ENCODE peak calls at places on chromosome X, in seven cellular contexts. V is GM23248; W is SK-N-MC; X is activated T-helper 1 cell treated with Interleukin-2 at 50 U/mL for 16 hours; Y is D341Med; T is foreskin fibroblast; G is central memory CD4-positive, alpha-beta T cell. M is an unnamed sample.

GRCh38 chrX:52271212-52271611 is 86.5 kb downstream of the MAGED4 start:
- DNase-seq in V (peak), W (peak), X (no peak), Y (no peak), T (peak), G (no peak), M (peak)

GRCh38 chrX:153640736-153641574 is 6.0 kb upstream of the DUSP9 start:
- DNase-seq in V (no peak), W (no peak), X (no peak), Y (peak), T (no peak), G (no peak), M (no peak)

GRCh38 chrX:136714626-136715599 is 65.8 kb downstream of the ARHGEF6 start:
- DNase-seq in V (no peak), W (no peak), X (no peak), Y (no peak), T (no peak), G (no peak), M (no peak)

GRCh38 chrX:153925739-153926593 is at the start of gene ARHGAP4:
- DNase-seq in V (no peak), W (no peak), X (peak), Y (peak), T (no peak), G (peak), M (no peak)

GRCh38 chrX:74291577-74291963 is 12.4 kb upstream of the ZCCHC13 start:
- DNase-seq in V (no peak), W (no peak), X (no peak), Y (no peak), T (no peak), G (no peak), M (no peak)

GRCh38 chrX:128816919-128817318 is 706.4 kb downstream of the SMARCA1 start:
- DNase-seq in V (no peak), W (no peak), X (no peak), Y (peak), T (no peak), G (no peak), M (no peak)

GRCh38 chrX:39067866-39068265 is 266.6 kb downstream of the MID1IP1 start:
- DNase-seq in V (no peak), W (no peak), X (no peak), Y (no peak), T (no peak), G (no peak), M (no peak)

GRCh38 chrX:118520206-118520857 is 24.7 kb downstream of the DOCK11 start:
- DNase-seq in V (peak), W (no peak), X (no peak), Y (no peak), T (peak), G (no peak), M (peak)

GRCh38 chrX:37679888-37680287 is 5.7 kb upstream of the XK start:
- DNase-seq in V (no peak), W (no peak), X (no peak), Y (no peak), T (no peak), G (no peak), M (no peak)

GRCh38 chrX:149074429-149074828 is 430.7 kb downstream of the IDS start:
- DNase-seq in V (peak), W (no peak), X (no peak), Y (no peak), T (peak), G (no peak), M (no peak)

GRCh38 chrX:140177821-140178220 is 212.5 kb upstream of the CXorf66 start:
- DNase-seq in V (no peak), W (no peak), X (no peak), Y (no peak), T (no peak), G (no peak), M (no peak)

GRCh38 chrX:137929951-137930350 is 364.0 kb downstream of the ZIC3 start:
- DNase-seq in V (no peak), W (no peak), X (no peak), Y (no peak), T (no peak), G (no peak), M (no peak)

GRCh38 chrX:74537011-74537390 is 77.4 kb downstream of the RLIM start:
- DNase-seq in V (peak), W (no peak), X (no peak), Y (no peak), T (no peak), G (no peak), M (peak)

GRCh38 chrX:2385224-2385623 is 115.6 kb downstream of the DHRSX start:
- DNase-seq in V (peak), W (no peak), X (no peak), Y (no peak), T (peak), G (no peak), M (peak)

GRCh38 chrX:7055386-7056137 is 92.0 kb upstream of the STS start:
- DNase-seq in V (no peak), W (no peak), X (no peak), Y (no peak), T (no peak), G (no peak), M (no peak)

GRCh38 chrX:72094894-72095293 is 36.8 kb downstream of the RTL5 start:
- DNase-seq in V (no peak), W (no peak), X (peak), Y (no peak), T (no peak), G (peak), M (no peak)

GRCh38 chrX:47597222-47597621 is 15.0 kb downstream of the TIMP1 start:
- DNase-seq in V (no peak), W (no peak), X (no peak), Y (no peak), T (no peak), G (no peak), M (no peak)

GRCh38 chrX:131083510-131084142 is 25.5 kb downstream of the ARHGAP36 start:
- DNase-seq in V (no peak), W (no peak), X (no peak), Y (no peak), T (no peak), G (no peak), M (no peak)

GRCh38 chrX:40544343-40545250 is 36.2 kb upstream of the ATP6AP2 start:
- DNase-seq in V (peak), W (no peak), X (no peak), Y (no peak), T (no peak), G (no peak), M (peak)

GRCh38 chrX:54708404-54708803 is 89.7 kb downstream of the ITIH6 start:
- DNase-seq in V (no peak), W (no peak), X (no peak), Y (no peak), T (no peak), G (no peak), M (no peak)

GRCh38 chrX:13376857-13377441 is 57.1 kb upstream of the ATXN3L start:
- DNase-seq in V (peak), W (peak), X (no peak), Y (peak), T (peak), G (no peak), M (peak)

GRCh38 chrX:46628406-46629371 is 55.1 kb downstream of the CHST7 start:
- DNase-seq in V (peak), W (no peak), X (no peak), Y (no peak), T (peak), G (no peak), M (peak)

GRCh38 chrX:125262836-125263235 is 56.8 kb upstream of the TEX13C start:
- DNase-seq in V (no peak), W (no peak), X (no peak), Y (no peak), T (no peak), G (no peak), M (no peak)

GRCh38 chrX:16633754-16634153 is 16.2 kb upstream of the S100G start:
- DNase-seq in V (peak), W (peak), X (no peak), Y (no peak), T (no peak), G (no peak), M (peak)

GRCh38 chrX:45774961-45775360 is 574.3 kb upstream of the DIPK2B start:
- DNase-seq in V (peak), W (no peak), X (no peak), Y (no peak), T (peak), G (no peak), M (peak)

GRCh38 chrX:9148626-9149385 is 114.9 kb upstream of the FAM9B start:
- DNase-seq in V (peak), W (no peak), X (no peak), Y (no peak), T (peak), G (no peak), M (peak)

GRCh38 chrX:18076434-18076833 is 144.3 kb downstream of the BEND2 start:
- DNase-seq in V (no peak), W (no peak), X (no peak), Y (no peak), T (no peak), G (no peak), M (no peak)

GRCh38 chrX:915427-916234 is 285.0 kb downstream of the SHOX start:
- DNase-seq in V (no peak), W (no peak), X (no peak), Y (no peak), T (no peak), G (no peak), M (no peak)

GRCh38 chrX:69136546-69137331 is 28.5 kb downstream of the PJA1 start:
- DNase-seq in V (no peak), W (no peak), X (no peak), Y (no peak), T (no peak), G (no peak), M (no peak)

GRCh38 chrX:68826113-68826980 is 2.5 kb upstream of the EFNB1 start:
- DNase-seq in V (peak), W (no peak), X (no peak), Y (no peak), T (no peak), G (no peak), M (peak)

GRCh38 chrX:151488677-151489076 is 74.8 kb upstream of the PASD1 start:
- DNase-seq in V (peak), W (no peak), X (no peak), Y (peak), T (no peak), G (peak), M (peak)

GRCh38 chrX:107483976-107484726 is 34.7 kb downstream of the FRMPD3 start:
- DNase-seq in V (no peak), W (peak), X (no peak), Y (no peak), T (no peak), G (no peak), M (no peak)